ENCODE peak calls at places on chromosome 17, in seven cellular contexts. G, L, Q, N, J, M and B are unnamed samples.
A peak's percentile ranks its signal among the peaks of the same experiment; 100 is the strongest.

GRCh38 chr17:27540300-27541105 is 84.3 kb downstream of the KSR1 start:
- DNase-seq in G (peak; percentile 100), L (no peak), Q (no peak), N (no peak), J (peak; percentile 94), M (no peak), B (no peak)

GRCh38 chr17:29163563-29163962 is 16.6 kb downstream of the MYO18A start:
- DNase-seq in G (no peak), L (no peak), Q (no peak), N (no peak), J (no peak), M (no peak), B (no peak)

GRCh38 chr17:149231-149630 is 11.9 kb downstream of the SCGB1C2 start:
- DNase-seq in G (no peak), L (no peak), Q (no peak), N (no peak), J (peak; percentile 4), M (no peak), B (no peak)

GRCh38 chr17:29157310-29157709 is 22.9 kb downstream of the MYO18A start:
- DNase-seq in G (no peak), L (no peak), Q (no peak), N (no peak), J (no peak), M (no peak), B (no peak)

GRCh38 chr17:47882247-47882646 is 13.8 kb upstream of the SP2 start:
- DNase-seq in G (peak; percentile 32), L (no peak), Q (no peak), N (no peak), J (no peak), M (no peak), B (no peak)

GRCh38 chr17:6749519-6749918 is 6.3 kb upstream of the XAF1 start:
- DNase-seq in G (no peak), L (no peak), Q (no peak), N (no peak), J (no peak), M (no peak), B (no peak)

GRCh38 chr17:81483862-81484194 is 28.8 kb downstream of the ACTG1 start:
- DNase-seq in G (no peak), L (no peak), Q (no peak), N (no peak), J (no peak), M (peak; percentile 15), B (no peak)

GRCh38 chr17:50589112-50589712 is 28.7 kb downstream of the CACNA1G start:
- DNase-seq in G (peak; percentile 3), L (no peak), Q (no peak), N (no peak), J (no peak), M (no peak), B (no peak)

GRCh38 chr17:14307560-14308024 is 6.7 kb downstream of the HS3ST3B1 start:
- DNase-seq in G (peak; percentile 83), L (no peak), Q (no peak), N (no peak), J (no peak), M (no peak), B (no peak)

GRCh38 chr17:29576214-29577008 is 7.9 kb downstream of the TP53I13 start:
- DNase-seq in G (no peak), L (no peak), Q (no peak), N (no peak), J (no peak), M (no peak), B (no peak)

GRCh38 chr17:49952912-49953497 is 16.0 kb upstream of the DLX4 start:
- DNase-seq in G (no peak), L (no peak), Q (no peak), N (no peak), J (no peak), M (no peak), B (no peak)